ENCODE peak calls at places on chromosome 20, in six cellular contexts. Q is fibroblast of the aortic adventitia, A is lung, L is HCT116, N is bronchial epithelial cell, G is BE2C. O is an unnamed sample.

GRCh38 chr20:17688965-17689364 is 6.9 kb upstream of the RRBP1 start:
- DNase-seq in A (no peak), L (no peak), N (peak; percentile 9), Q (no peak), G (no peak), O (no peak)

GRCh38 chr20:40727960-40728359 is 38.9 kb upstream of the MAFB start:
- DNase-seq in L (no peak), G (no peak), Q (no peak), A (no peak), N (peak; percentile 65), O (no peak)

GRCh38 chr20:56160956-56161355 is 87.6 kb upstream of the MC3R start:
- DNase-seq in Q (no peak), G (no peak), L (no peak), A (no peak), N (no peak), O (no peak)

GRCh38 chr20:31719644-31720485 is 2.8 kb downstream of the BCL2L1 start:
- DNase-seq in G (no peak), L (no peak), Q (peak; percentile 59), A (peak; percentile 49), N (peak; percentile 37), O (no peak)

GRCh38 chr20:33676121-33676520 is 1.9 kb upstream of the NECAB3 start:
- DNase-seq in A (no peak), N (no peak), Q (no peak), L (no peak), G (no peak), O (no peak)

GRCh38 chr20:46022411-46023147 is 6.4 kb upstream of the SLC12A5 start:
- DNase-seq in A (peak; percentile 68), G (peak; percentile 78), N (no peak), L (no peak), Q (peak; percentile 27), O (no peak)

GRCh38 chr20:61773081-61773631 is 292.5 kb downstream of the TAF4 start:
- DNase-seq in L (no peak), N (no peak), Q (no peak), A (no peak), G (no peak), O (no peak)

GRCh38 chr20:50041238-50041915 is 58.6 kb downstream of the SNAI1 start:
- DNase-seq in A (no peak), G (no peak), N (no peak), Q (no peak), L (no peak), O (no peak)

GRCh38 chr20:44461803-44462174 is 13.9 kb upstream of the TTPAL start:
- DNase-seq in L (no peak), Q (no peak), G (no peak), A (no peak), N (no peak), O (no peak)

GRCh38 chr20:10488436-10489053 is 53.4 kb downstream of the SLX4IP start:
- DNase-seq in Q (no peak), L (no peak), A (no peak), N (no peak), G (no peak), O (no peak)

GRCh38 chr20:50394569-50394968 is 115.6 kb upstream of the PTPN1 start:
- DNase-seq in N (no peak), G (no peak), Q (no peak), A (no peak), L (no peak), O (no peak)

GRCh38 chr20:13147971-13148370 is 73.1 kb upstream of the ISM1 start:
- DNase-seq in L (no peak), N (no peak), A (no peak), G (no peak), Q (no peak), O (no peak)

GRCh38 chr20:4267242-4267641 is 251.9 kb upstream of the RNF24 start:
- DNase-seq in A (no peak), L (no peak), Q (no peak), G (no peak), N (no peak), O (no peak)

GRCh38 chr20:17749979-17750721 is 50.4 kb downstream of the BANF2 start:
- DNase-seq in L (no peak), N (no peak), A (peak; percentile 51), G (no peak), Q (peak; percentile 77), O (no peak)

GRCh38 chr20:13338999-13339411 is 117.9 kb downstream of the ISM1 start:
- DNase-seq in L (no peak), Q (no peak), A (no peak), G (no peak), N (no peak), O (no peak)

GRCh38 chr20:51463998-51464397 is 78.5 kb downstream of the NFATC2 start:
- DNase-seq in N (no peak), L (no peak), Q (no peak), G (no peak), A (no peak), O (no peak)

GRCh38 chr20:48287552-48288170 is 502.4 kb upstream of the SULF2 start:
- DNase-seq in L (no peak), A (no peak), G (no peak), N (no peak), Q (no peak), O (no peak)

GRCh38 chr20:41650221-41650948 is 32.2 kb upstream of the CHD6 start:
- DNase-seq in A (no peak), L (no peak), N (peak; percentile 66), G (no peak), Q (no peak), O (no peak)

GRCh38 chr20:54848984-54849538 is 373.7 kb downstream of the DOK5 start:
- DNase-seq in N (no peak), L (no peak), A (no peak), G (peak; percentile 25), Q (no peak), O (no peak)

GRCh38 chr20:4545526-4545925 is 176.2 kb upstream of the PRND start:
- DNase-seq in A (no peak), L (no peak), N (no peak), Q (peak; percentile 29), G (no peak), O (no peak)

GRCh38 chr20:25076731-25077609 is 5.0 kb downstream of the VSX1 start:
- DNase-seq in Q (no peak), A (no peak), N (peak; percentile 65), G (no peak), L (peak; percentile 73), O (peak; percentile 69)

GRCh38 chr20:61742097-61742805 is 323.4 kb downstream of the TAF4 start:
- DNase-seq in N (no peak), G (no peak), L (no peak), Q (no peak), A (no peak), O (no peak)

GRCh38 chr20:16393297-16393696 is 180.0 kb downstream of the KIF16B start:
- DNase-seq in A (no peak), L (no peak), G (no peak), Q (no peak), N (no peak), O (no peak)

GRCh38 chr20:17518339-17519052 is 12.7 kb downstream of the BFSP1 start:
- DNase-seq in N (no peak), Q (no peak), L (no peak), A (no peak), G (peak; percentile 70), O (no peak)

GRCh38 chr20:32448306-32449056 is 90.3 kb downstream of the ASXL1 start:
- DNase-seq in L (no peak), A (no peak), N (no peak), G (no peak), Q (peak; percentile 27), O (no peak)

GRCh38 chr20:12984863-12985262 is 23.9 kb upstream of the SPTLC3 start:
- DNase-seq in Q (no peak), N (peak; percentile 88), A (no peak), G (no peak), L (no peak), O (no peak)

DNA sequence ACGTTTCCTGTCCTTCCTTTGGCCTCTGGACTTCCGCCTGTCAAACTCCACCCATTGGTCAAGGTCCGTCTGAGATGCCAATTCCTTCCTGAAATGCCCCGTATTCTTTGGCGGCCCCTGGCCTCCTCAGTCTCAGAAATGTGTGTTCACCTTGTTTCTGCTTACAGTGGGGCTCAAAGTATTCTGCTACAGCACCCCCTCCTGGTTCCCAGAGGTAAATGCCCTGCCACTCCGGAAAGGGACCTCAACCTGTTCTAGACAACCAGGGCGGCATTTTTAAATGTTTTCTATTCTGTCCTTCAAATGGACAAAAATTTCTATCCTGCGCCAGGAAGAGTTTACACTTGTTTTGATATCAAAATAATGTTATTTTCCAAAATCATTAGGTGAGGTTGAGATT is 12.1 kb upstream of the PAX1 start:
- DNase-seq in A (no peak), Q (no peak), L (no peak), N (no peak), G (no peak), O (no peak)
- TF ChIP-seq CTCF in A (no peak), Q (no peak), L (peak; percentile 36), N (no peak), G (peak; percentile 42), O (no peak)

DNA sequence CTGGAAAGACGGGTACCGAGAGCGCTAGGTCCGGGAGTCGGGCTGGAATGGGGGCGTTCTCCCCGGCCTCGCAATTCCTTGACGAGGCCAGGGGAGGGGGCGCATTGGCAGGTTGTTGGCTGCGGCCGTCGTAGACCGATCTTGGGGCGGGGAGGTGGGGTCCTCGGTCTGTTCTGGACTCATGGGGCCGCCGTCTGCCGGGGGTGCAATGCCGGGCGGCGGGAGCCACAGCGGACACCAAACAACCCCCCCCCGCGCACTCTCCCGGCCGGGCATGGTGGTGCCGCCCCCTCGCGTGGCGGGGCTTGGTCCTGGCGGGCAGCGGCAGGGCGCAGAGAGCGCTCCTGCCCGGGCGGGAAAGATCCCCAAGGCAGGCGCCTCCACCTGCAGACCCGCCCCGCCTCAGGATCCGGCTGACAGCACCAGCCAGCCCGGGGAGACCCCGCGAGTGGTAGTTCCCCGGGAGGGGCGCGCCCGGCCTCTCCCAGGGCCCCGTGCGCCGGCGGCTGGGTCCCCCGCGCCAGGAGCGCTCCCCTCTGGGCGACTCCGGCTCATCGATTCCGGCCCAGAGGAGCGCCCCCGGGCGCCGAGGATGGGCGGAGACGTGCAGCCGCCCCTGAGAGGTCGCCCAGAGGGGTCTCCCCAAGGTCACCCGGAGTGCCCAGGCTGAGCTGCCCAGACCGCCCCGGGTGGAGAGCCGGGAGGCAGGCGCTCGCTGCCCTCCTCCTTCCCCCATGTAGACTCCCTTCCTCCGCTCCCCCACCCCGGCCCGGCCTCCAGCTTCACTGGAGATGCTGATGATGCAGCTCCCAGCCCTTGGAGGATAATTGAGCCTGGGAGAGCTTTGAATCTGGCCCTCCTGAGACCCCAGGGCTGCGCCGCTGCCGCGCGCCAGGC is 709 bp downstream of the PPP1R16B start:
- DNase-seq in A (no peak), N (no peak), L (no peak), G (peak; percentile 57), Q (no peak), O (no peak)
- TF ChIP-seq CTCF in A (no peak), N (no peak), L (no peak), G (peak; percentile 5), Q (no peak), O (no peak)

GRCh38 chr20:2379511-2380229 is 1.0 kb upstream of the TGM6 start:
- DNase-seq in N (no peak), L (no peak), A (no peak), Q (no peak), G (no peak), O (no peak)
- TF ChIP-seq CTCF in N (no peak), L (no peak), A (no peak), Q (no peak), G (no peak), O (no peak)

GRCh38 chr20:43409041-43409913 is 48.4 kb upstream of the SRSF6 start:
- DNase-seq in N (peak; percentile 36), G (peak; percentile 48), Q (peak; percentile 75), L (peak; percentile 51), A (no peak), O (no peak)
- TF ChIP-seq CTCF in N (peak; percentile 64), G (peak; percentile 86), Q (peak; percentile 78), L (peak; percentile 78), A (peak; percentile 30), O (peak; percentile 39)